ENCODE peak calls at places on chromosome 19, in ten cellular contexts. C is ovary, X is IMR-90, L is Peyer's patch, U is GM12878, Y is heart left ventricle, N is body of pancreas, M is tibial nerve, I is breast epithelium, W is lower leg skin. R is an unnamed sample.

GRCh38 chr19:57348136-57348535 is 2.9 kb upstream of the ZNF304 start:
- DNase-seq in I (no peak), L (no peak), C (no peak), X (peak), N (no peak), Y (no peak), W (no peak), U (no peak), M (no peak), R (peak)

GRCh38 chr19:17909017-17909732 is 23.6 kb upstream of the CCDC124 start:
- DNase-seq in I (no peak), M (no peak), W (no peak), U (no peak), X (no peak), L (no peak), N (peak), Y (no peak), C (no peak), R (no peak)

GRCh38 chr19:17078038-17078919 is 2.7 kb downstream of the MYO9B start:
- DNase-seq in Y (no peak), X (no peak), M (no peak), I (no peak), L (no peak), C (no peak), U (no peak), N (no peak), W (no peak), R (no peak)

GRCh38 chr19:31533114-31533513 is 183.9 kb upstream of the TSHZ3 start:
- DNase-seq in U (no peak), N (no peak), Y (no peak), L (no peak), I (no peak), C (no peak), X (no peak), W (peak), M (no peak), R (no peak)

GRCh38 chr19:2798733-2799132 is 13.4 kb downstream of the THOP1 start:
- DNase-seq in W (no peak), M (no peak), X (peak), U (no peak), I (no peak), L (no peak), Y (no peak), C (no peak), N (peak), R (peak)

GRCh38 chr19:23855676-23856075 is 59.0 kb upstream of the ZNF726 start:
- DNase-seq in Y (no peak), M (no peak), I (no peak), U (no peak), L (no peak), N (no peak), X (no peak), W (no peak), C (no peak), R (no peak)

GRCh38 chr19:48737360-48737998 is 2.9 kb downstream of the RASIP1 start:
- DNase-seq in I (no peak), W (no peak), M (no peak), X (no peak), N (peak), L (no peak), C (peak), Y (peak), U (no peak), R (no peak)

GRCh38 chr19:46211201-46211881 is 18.2 kb upstream of the IGFL1 start:
- DNase-seq in L (no peak), X (no peak), U (no peak), N (peak), W (no peak), M (no peak), C (no peak), I (peak), Y (no peak), R (no peak)

GRCh38 chr19:3154957-3155736 is 19.3 kb downstream of the GNA15 start:
- DNase-seq in Y (peak), I (no peak), N (peak), X (peak), U (peak), L (peak), M (no peak), W (peak), C (no peak), R (peak)

GRCh38 chr19:19372656-19373416 is 32.6 kb upstream of the GATAD2A start:
- DNase-seq in Y (peak), C (no peak), W (no peak), M (no peak), U (no peak), L (peak), N (peak), X (peak), I (no peak), R (peak)

GRCh38 chr19:33705090-33705847 is 83.5 kb downstream of the CHST8 start:
- DNase-seq in I (no peak), N (no peak), M (no peak), W (no peak), L (no peak), C (no peak), U (no peak), Y (peak), X (no peak), R (no peak)

GRCh38 chr19:40445945-40446784 is 2.0 kb upstream of the SERTAD3 start:
- DNase-seq in Y (no peak), U (no peak), W (no peak), M (no peak), X (no peak), N (no peak), C (no peak), I (peak), L (no peak), R (no peak)

GRCh38 chr19:50349277-50350057 is 16.0 kb downstream of the NAPSA start:
- DNase-seq in C (no peak), M (no peak), X (no peak), U (no peak), L (no peak), Y (no peak), I (no peak), W (no peak), N (no peak), R (no peak)

GRCh38 chr19:17488593-17489391 is 18.5 kb downstream of the SLC27A1 start:
- DNase-seq in I (peak), C (no peak), M (no peak), X (no peak), W (peak), Y (peak), N (peak), L (peak), U (no peak), R (no peak)

GRCh38 chr19:49930483-49931011 is 1.2 kb upstream of the NUP62 start:
- DNase-seq in L (no peak), U (no peak), C (peak), M (no peak), X (no peak), I (no peak), N (no peak), W (no peak), Y (no peak), R (peak)

GRCh38 chr19:33500991-33501390 is 20.6 kb downstream of the PEPD start:
- DNase-seq in L (no peak), M (no peak), W (no peak), Y (no peak), U (no peak), N (no peak), I (no peak), X (no peak), C (no peak), R (no peak)

GRCh38 chr19:28396259-28396940 is 816.6 kb downstream of the UQCRFS1 start:
- DNase-seq in Y (no peak), L (no peak), W (no peak), I (no peak), N (no peak), M (no peak), C (no peak), X (no peak), U (no peak), R (no peak)

GRCh38 chr19:46631481-46631880 is 4.5 kb downstream of the GNG8 start:
- DNase-seq in W (peak), N (no peak), L (no peak), M (peak), U (no peak), X (peak), Y (no peak), C (no peak), I (no peak), R (no peak)

GRCh38 chr19:42601811-42602443 is 7.2 kb upstream of the CEACAM8 start:
- DNase-seq in W (no peak), X (peak), C (no peak), Y (no peak), N (no peak), M (no peak), I (no peak), L (no peak), U (no peak), R (peak)

GRCh38 chr19:7778081-7778480 is 15.0 kb downstream of the CLEC4M start:
- DNase-seq in M (no peak), X (no peak), U (no peak), N (no peak), I (no peak), L (no peak), Y (no peak), C (no peak), W (peak), R (no peak)

GRCh38 chr19:43708716-43709115 is 7.2 kb upstream of the IRGC start:
- DNase-seq in Y (no peak), L (no peak), X (no peak), M (no peak), C (no peak), W (no peak), U (no peak), I (no peak), N (no peak), R (no peak)

GRCh38 chr19:1855828-1856255 is 7.5 kb downstream of the KLF16 start:
- DNase-seq in I (no peak), N (peak), Y (peak), X (peak), U (no peak), C (no peak), M (no peak), L (peak), W (no peak), R (no peak)

GRCh38 chr19:42282036-42282762 is 13.1 kb downstream of the CIC start:
- DNase-seq in L (no peak), U (no peak), W (peak), N (peak), I (no peak), M (no peak), C (no peak), X (peak), Y (no peak), R (no peak)

GRCh38 chr19:1453525-1454371 is 3.8 kb downstream of the APC2 start:
- DNase-seq in Y (peak), I (no peak), C (no peak), U (no peak), X (no peak), L (no peak), M (peak), W (no peak), N (peak), R (peak)

GRCh38 chr19:46351241-46352041 is 4.6 kb downstream of the PPP5C start:
- DNase-seq in C (no peak), N (peak), M (no peak), X (peak), W (no peak), U (no peak), I (no peak), L (peak), Y (no peak), R (peak)

GRCh38 chr19:17243854-17244617 is 1.7 kb downstream of the NR2F6 start:
- DNase-seq in W (peak), Y (peak), M (peak), U (no peak), C (peak), N (peak), I (no peak), X (peak), L (peak), R (peak)

GRCh38 chr19:12837225-12837624 is 1.1 kb upstream of the MAST1 start:
- DNase-seq in I (no peak), Y (no peak), C (no peak), L (no peak), W (no peak), N (no peak), U (no peak), M (no peak), X (no peak), R (no peak)

GRCh38 chr19:18312021-18312534 is 10.8 kb downstream of the LSM4 start:
- DNase-seq in I (no peak), L (peak), X (no peak), N (peak), M (no peak), C (no peak), W (no peak), Y (no peak), U (no peak), R (no peak)

GRCh38 chr19:10228925-10229324 is 2.2 kb downstream of the S1PR2 start:
- DNase-seq in Y (no peak), L (peak), U (no peak), C (no peak), I (no peak), M (no peak), N (no peak), W (no peak), X (peak), R (no peak)

GRCh38 chr19:18637644-18638630 is 1.1 kb downstream of the KLHL26 start:
- DNase-seq in C (no peak), Y (no peak), I (no peak), W (no peak), M (no peak), U (no peak), X (no peak), N (peak), L (peak), R (no peak)

GRCh38 chr19:3604227-3604986 is 2.3 kb downstream of the TBXA2R start:
- DNase-seq in W (no peak), N (no peak), Y (no peak), L (no peak), M (no peak), I (no peak), U (no peak), C (no peak), X (no peak), R (no peak)

GRCh38 chr19:45960595-45961235 is 12.9 kb downstream of the NOVA2 start:
- DNase-seq in W (no peak), X (no peak), M (no peak), U (no peak), I (no peak), Y (no peak), N (peak), C (no peak), L (no peak), R (no peak)

GRCh38 chr19:48244289-48244688 is 11.4 kb downstream of the CARD8 start:
- DNase-seq in M (no peak), C (no peak), I (no peak), X (no peak), N (no peak), Y (no peak), U (no peak), L (no peak), W (no peak), R (no peak)

GRCh38 chr19:27765912-27766725 is 1446.8 kb downstream of the UQCRFS1 start:
- DNase-seq in W (no peak), L (no peak), U (no peak), I (no peak), Y (no peak), X (no peak), C (no peak), M (no peak), N (no peak), R (no peak)

GRCh38 chr19:49664171-49665070 is 1.2 kb downstream of the IRF3 start:
- DNase-seq in I (peak), Y (peak), L (peak), N (peak), M (peak), W (peak), X (peak), C (peak), U (no peak), R (peak)

DNA sequence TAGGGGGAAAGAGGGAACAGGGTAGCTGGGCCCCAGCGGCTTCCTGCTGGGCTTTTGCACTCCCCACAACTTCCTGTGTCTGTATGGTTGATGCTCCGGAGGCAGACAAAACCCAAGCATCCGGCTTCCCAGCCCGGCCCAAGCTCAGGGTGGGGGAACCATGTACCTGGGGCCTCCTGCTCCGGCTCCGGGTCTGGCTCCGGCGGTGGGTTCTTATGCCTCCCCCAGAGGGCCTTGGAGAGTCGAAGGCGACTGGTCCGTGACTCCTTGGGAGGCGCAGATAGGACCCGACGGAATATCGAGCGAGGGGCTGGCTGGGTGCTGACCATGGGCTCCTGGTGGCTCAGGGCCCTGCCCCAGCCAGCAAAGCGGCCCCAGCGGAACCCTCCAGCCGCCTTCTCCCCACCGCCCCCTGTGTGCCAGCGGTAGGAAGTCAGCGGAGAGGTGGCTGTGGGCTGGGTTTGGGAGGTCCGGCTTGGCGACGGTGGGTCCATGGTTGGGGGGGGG is 426 bp downstream of the RASAL3 start:
- DNase-seq in I (no peak), Y (no peak), L (peak), C (no peak), M (no peak), X (no peak), U (no peak), W (no peak), N (no peak), R (no peak)
- TF ChIP-seq POLR2A in I (no peak), Y (no peak), L (no peak), C (no peak), M (no peak), X (no peak), U (peak), W (no peak), N (no peak), R (no peak)

GRCh38 chr19:30158067-30158892 is 213.9 kb upstream of the ZNF536 start:
- DNase-seq in U (no peak), W (peak), X (no peak), M (no peak), N (no peak), Y (no peak), I (no peak), L (no peak), C (no peak), R (no peak)
- TF ChIP-seq POLR2A in U (no peak), W (no peak), X (no peak), M (no peak), N (no peak), Y (no peak), I (no peak), L (no peak), C (no peak), R (no peak)

DNA sequence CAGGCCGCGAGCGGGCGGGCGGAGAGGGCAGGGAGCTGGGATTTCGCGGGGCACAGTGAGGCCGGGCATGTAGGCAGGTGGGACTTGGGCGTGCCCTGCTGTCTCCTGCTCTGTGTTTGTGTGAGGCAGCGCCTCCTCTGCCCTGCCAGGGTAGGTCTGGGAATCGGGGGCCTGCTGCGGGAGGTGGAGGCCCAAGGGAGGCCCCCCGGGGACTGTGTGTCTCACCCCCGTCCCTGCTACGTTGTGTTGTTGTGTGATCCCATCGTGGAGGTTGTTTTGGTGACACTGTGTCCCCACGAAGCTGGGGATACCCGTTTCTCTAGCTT is 957 bp downstream of the FXYD1 start:
- DNase-seq in M (no peak), X (no peak), W (peak), I (no peak), C (no peak), Y (no peak), U (no peak), L (no peak), N (no peak), R (no peak)
- TF ChIP-seq POLR2A in M (peak), X (no peak), W (no peak), I (no peak), C (no peak), Y (no peak), U (no peak), L (no peak), N (no peak), R (no peak)

GRCh38 chr19:5975388-5975728 is 2.6 kb downstream of the RANBP3 start:
- DNase-seq in Y (no peak), X (no peak), W (no peak), C (no peak), U (no peak), L (no peak), I (no peak), M (no peak), N (no peak), R (no peak)

GRCh38 chr19:5978606-5979552 is 939 bp upstream of the RANBP3 start:
- DNase-seq in Y (no peak), I (no peak), N (no peak), M (no peak), X (no peak), C (no peak), U (no peak), W (no peak), L (no peak), R (no peak)

GRCh38 chr19:5976768-5977167 is 1.2 kb downstream of the RANBP3 start:
- DNase-seq in L (no peak), N (no peak), U (no peak), X (no peak), C (no peak), M (no peak), W (no peak), Y (no peak), I (no peak), R (no peak)

GRCh38 chr19:5977222-5977784 is 637 bp downstream of the RANBP3 start:
- DNase-seq in C (no peak), X (no peak), Y (no peak), N (no peak), U (no peak), W (no peak), I (no peak), M (no peak), L (no peak), R (no peak)

GRCh38 chr19:5977785-5978605 is at the start of gene RANBP3:
- DNase-seq in I (peak), C (peak), L (peak), U (peak), X (peak), Y (peak), M (peak), N (peak), W (peak), R (peak)
- TF ChIP-seq POLR2A in I (no peak), C (peak), L (peak), U (peak), X (no peak), Y (no peak), M (peak), N (peak), W (no peak), R (peak)

GRCh38 chr19:51983361-51983760 is 3.3 kb downstream of the ZNF350 start:
- DNase-seq in X (no peak), W (no peak), M (no peak), N (no peak), U (no peak), C (no peak), L (no peak), Y (no peak), I (no peak), R (no peak)

GRCh38 chr19:51986309-51987291 is at the start of gene ZNF350:
- DNase-seq in W (peak), N (peak), L (peak), M (peak), I (peak), U (peak), C (peak), X (peak), Y (peak), R (peak)
- TF ChIP-seq POLR2A in W (no peak), N (peak), L (peak), M (peak), I (no peak), U (peak), C (peak), X (peak), Y (no peak), R (no peak)